ENCODE peak calls at places on chromosomes 12 and 14, in five cellular contexts. One of them, this sample, is unnamed.

GRCh38 chr12:6067152-6067916 is 57.1 kb downstream of the VWF start:
- DNase-seq in pancreas: no peak
- DNase-seq in thoracic aorta: no peak
- DNase-seq in Karpas-422: no peak
- DNase-seq in foreskin fibroblast: no peak
- DNase-seq in this sample: no peak

GRCh38 chr12:130162267-130162666 is at the start of gene FZD10:
- DNase-seq in Karpas-422: no peak
- DNase-seq in pancreas: peak
- DNase-seq in foreskin fibroblast: no peak
- DNase-seq in thoracic aorta: no peak
- DNase-seq in this sample: no peak

GRCh38 chr14:59619071-59619470 is 42.5 kb upstream of the CCDC175 start:
- DNase-seq in thoracic aorta: no peak
- DNase-seq in foreskin fibroblast: no peak
- DNase-seq in Karpas-422: no peak
- DNase-seq in pancreas: no peak
- DNase-seq in this sample: no peak

GRCh38 chr14:57182760-57183503 is 85.8 kb downstream of the EXOC5 start:
- DNase-seq in pancreas: no peak
- DNase-seq in thoracic aorta: no peak
- DNase-seq in foreskin fibroblast: no peak
- DNase-seq in Karpas-422: peak
- DNase-seq in this sample: no peak

GRCh38 chr14:102717211-102717610 is 60.0 kb upstream of the TRAF3 start:
- DNase-seq in Karpas-422: no peak
- DNase-seq in thoracic aorta: no peak
- DNase-seq in pancreas: no peak
- DNase-seq in foreskin fibroblast: no peak
- DNase-seq in this sample: no peak

GRCh38 chr12:62248873-62249272 is 11.3 kb upstream of the USP15 start:
- DNase-seq in thoracic aorta: no peak
- DNase-seq in foreskin fibroblast: no peak
- DNase-seq in pancreas: no peak
- DNase-seq in Karpas-422: no peak
- DNase-seq in this sample: no peak

GRCh38 chr14:83534995-83535394 is 1994.9 kb upstream of the FLRT2 start:
- DNase-seq in foreskin fibroblast: no peak
- DNase-seq in pancreas: no peak
- DNase-seq in thoracic aorta: no peak
- DNase-seq in Karpas-422: no peak
- DNase-seq in this sample: no peak

GRCh38 chr12:52849511-52849910 is 717 bp upstream of the KRT78 start:
- DNase-seq in pancreas: no peak
- DNase-seq in thoracic aorta: no peak
- DNase-seq in foreskin fibroblast: no peak
- DNase-seq in Karpas-422: no peak
- DNase-seq in this sample: no peak

GRCh38 chr14:59262717-59263469 is 74.4 kb downstream of the DAAM1 start:
- DNase-seq in pancreas: no peak
- DNase-seq in foreskin fibroblast: no peak
- DNase-seq in Karpas-422: no peak
- DNase-seq in thoracic aorta: no peak
- DNase-seq in this sample: no peak

DNA sequence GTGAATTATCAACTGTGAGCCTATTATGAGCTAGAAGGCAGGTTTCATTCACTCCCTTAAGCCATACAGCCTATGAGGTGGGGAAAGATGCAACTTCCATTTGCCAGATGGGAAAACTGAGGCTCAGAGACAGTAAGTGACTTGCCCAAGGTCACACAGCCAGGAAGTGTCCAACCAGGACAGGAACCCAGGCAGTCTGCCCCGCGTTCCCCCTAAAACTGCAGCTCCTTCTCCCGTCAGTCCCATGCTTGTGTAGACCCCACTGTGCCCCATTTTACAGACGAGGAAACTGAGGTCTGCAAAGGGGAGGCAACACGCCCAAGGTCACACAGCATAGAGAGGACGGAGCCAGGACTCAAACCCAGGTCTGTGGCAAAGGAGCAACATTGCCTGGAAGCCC is 50.6 kb downstream of the NCOR2 start:
- DNase-seq in pancreas: no peak
- DNase-seq in Karpas-422: no peak
- DNase-seq in foreskin fibroblast: no peak
- DNase-seq in thoracic aorta: no peak
- DNase-seq in this sample: no peak
- H3K4me3 ChIP-seq in pancreas: peak
- H3K4me3 ChIP-seq in Karpas-422: no peak
- H3K4me3 ChIP-seq in foreskin fibroblast: peak
- H3K4me3 ChIP-seq in thoracic aorta: peak
- H3K4me3 ChIP-seq in this sample: peak

DNA sequence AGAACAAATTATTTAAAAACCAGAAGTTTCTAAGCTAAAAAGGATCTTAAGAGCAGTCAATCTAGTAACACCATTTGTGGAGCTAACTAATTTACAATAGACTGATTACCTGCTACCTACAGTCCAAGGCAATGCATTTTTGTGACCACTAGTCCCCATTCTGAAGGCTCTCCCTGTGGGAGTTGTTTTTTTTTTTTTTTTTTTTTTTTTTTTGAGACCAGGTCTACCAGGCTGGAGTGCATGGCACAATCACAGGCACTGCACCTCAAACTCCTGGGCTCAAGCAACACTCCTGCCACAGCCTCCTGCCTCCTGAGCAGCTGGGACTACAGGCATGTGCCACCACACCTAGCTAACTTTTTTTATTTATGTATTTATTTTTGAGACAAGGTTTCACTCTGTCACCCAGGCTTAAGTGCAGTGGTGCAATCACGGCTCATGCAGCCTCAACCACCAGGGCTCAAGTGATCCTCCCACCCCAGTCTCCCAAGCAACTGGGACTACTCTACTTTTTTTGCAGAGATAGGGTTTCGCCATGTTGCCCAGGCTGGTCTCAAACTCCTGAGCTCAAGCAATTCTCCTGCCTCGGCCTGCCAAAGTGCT is 3.9 kb downstream of the GNPTAB start:
- DNase-seq in foreskin fibroblast: no peak
- DNase-seq in Karpas-422: no peak
- DNase-seq in pancreas: no peak
- DNase-seq in thoracic aorta: no peak
- DNase-seq in this sample: no peak
- H3K4me3 ChIP-seq in foreskin fibroblast: no peak
- H3K4me3 ChIP-seq in Karpas-422: no peak
- H3K4me3 ChIP-seq in pancreas: no peak
- H3K4me3 ChIP-seq in thoracic aorta: no peak
- H3K4me3 ChIP-seq in this sample: no peak

DNA sequence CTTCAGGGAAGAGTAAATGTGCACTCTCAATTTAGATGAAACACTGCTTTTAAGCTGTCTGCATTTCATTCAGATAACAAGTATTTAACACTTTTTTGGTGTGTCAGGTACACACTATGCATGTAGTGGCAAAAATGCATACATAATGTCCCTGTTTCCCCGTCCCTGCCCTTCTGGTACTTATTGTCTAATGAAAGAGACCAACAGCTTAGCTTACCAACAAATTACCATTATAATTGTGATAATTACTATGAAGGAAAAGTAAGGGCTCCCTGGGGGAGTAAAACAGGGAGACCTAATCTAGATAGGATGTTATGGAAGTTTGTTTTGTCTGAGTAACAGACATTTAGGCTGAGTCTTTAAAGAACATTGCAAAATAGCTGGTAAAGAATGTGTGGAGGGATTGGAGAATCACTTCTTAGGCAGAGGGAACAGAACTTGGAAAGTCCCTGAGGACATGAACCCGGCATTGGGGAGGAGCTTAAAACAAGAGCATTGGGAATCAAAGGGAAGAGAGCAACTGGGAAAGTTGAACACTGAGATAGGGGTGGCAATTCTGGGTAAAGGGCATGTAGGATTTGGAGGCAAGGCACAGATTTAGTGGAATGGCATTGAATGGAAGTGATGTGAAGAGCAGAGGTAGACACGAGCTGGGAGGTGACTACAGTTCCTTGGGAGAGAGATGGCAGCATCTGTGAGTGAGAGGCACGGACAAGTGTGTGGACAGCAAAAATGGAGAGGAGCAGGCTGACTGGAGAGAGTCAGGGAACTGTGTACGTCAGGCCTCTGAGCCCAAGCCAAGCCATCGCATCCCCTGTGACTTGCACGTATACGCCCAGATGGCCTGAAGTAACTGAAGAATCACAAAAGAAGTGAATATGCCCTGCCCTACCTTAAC is 181.6 kb downstream of the GRIP1 start:
- DNase-seq in foreskin fibroblast: no peak
- DNase-seq in thoracic aorta: no peak
- DNase-seq in pancreas: no peak
- DNase-seq in Karpas-422: no peak
- DNase-seq in this sample: no peak
- H3K4me3 ChIP-seq in foreskin fibroblast: no peak
- H3K4me3 ChIP-seq in thoracic aorta: no peak
- H3K4me3 ChIP-seq in pancreas: no peak
- H3K4me3 ChIP-seq in Karpas-422: no peak
- H3K4me3 ChIP-seq in this sample: no peak

DNA sequence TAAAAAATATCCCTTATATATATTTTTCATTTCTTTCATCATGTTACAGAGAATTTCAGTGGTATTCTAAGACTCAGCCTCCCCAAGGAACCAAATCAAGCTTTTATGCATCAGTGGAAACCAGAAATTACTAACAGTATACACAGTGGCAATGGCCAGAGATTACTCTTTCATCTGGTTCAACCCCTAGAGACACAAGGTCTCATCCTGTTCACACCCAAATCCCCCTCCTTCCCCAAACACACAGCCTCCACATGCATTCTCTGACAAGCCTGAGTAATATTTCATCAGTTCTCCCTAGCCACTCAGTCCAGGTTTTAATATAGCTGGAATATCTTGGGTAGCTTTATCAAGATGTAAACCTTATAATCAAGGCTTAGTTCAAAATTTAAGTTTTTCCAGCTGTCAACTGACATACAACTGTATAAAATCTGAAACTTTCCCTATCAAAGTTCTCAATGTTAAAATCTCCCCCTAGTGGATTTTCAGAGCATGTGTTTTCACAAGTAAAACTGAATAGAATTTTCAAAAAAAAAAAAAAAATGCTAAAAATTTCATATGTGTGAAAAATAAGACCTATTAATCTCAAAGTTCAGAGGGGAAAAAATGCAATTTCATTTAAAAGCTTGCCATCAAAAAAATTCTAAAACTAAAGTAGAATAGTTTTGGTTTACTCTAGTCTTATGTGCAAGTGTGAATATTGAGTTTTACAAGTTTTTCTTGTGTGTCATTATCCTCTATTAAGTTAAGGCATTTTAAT is 10.5 kb upstream of the SSTR1 start:
- DNase-seq in Karpas-422: peak
- DNase-seq in pancreas: no peak
- DNase-seq in foreskin fibroblast: no peak
- DNase-seq in thoracic aorta: no peak
- DNase-seq in this sample: no peak
- H3K4me3 ChIP-seq in Karpas-422: no peak
- H3K4me3 ChIP-seq in pancreas: no peak
- H3K4me3 ChIP-seq in foreskin fibroblast: no peak
- H3K4me3 ChIP-seq in thoracic aorta: no peak
- H3K4me3 ChIP-seq in this sample: no peak

GRCh38 chr14:75519826-75520692 is 2.2 kb upstream of the BATF start:
- DNase-seq in Karpas-422: no peak
- DNase-seq in foreskin fibroblast: peak
- DNase-seq in thoracic aorta: no peak
- DNase-seq in pancreas: no peak
- DNase-seq in this sample: no peak

GRCh38 chr14:75518625-75519024 is 3.6 kb upstream of the BATF start:
- DNase-seq in pancreas: no peak
- DNase-seq in thoracic aorta: no peak
- DNase-seq in Karpas-422: peak
- DNase-seq in foreskin fibroblast: no peak
- DNase-seq in this sample: no peak

GRCh38 chr14:75520852-75521251 is 1.4 kb upstream of the BATF start:
- DNase-seq in foreskin fibroblast: no peak
- DNase-seq in Karpas-422: no peak
- DNase-seq in pancreas: no peak
- DNase-seq in thoracic aorta: no peak
- DNase-seq in this sample: no peak

GRCh38 chr14:75521415-75522199 is 662 bp upstream of the BATF start:
- DNase-seq in foreskin fibroblast: no peak
- DNase-seq in pancreas: no peak
- DNase-seq in Karpas-422: no peak
- DNase-seq in thoracic aorta: no peak
- DNase-seq in this sample: no peak

GRCh38 chr14:75519394-75519793 is 2.9 kb upstream of the BATF start:
- DNase-seq in foreskin fibroblast: no peak
- DNase-seq in pancreas: no peak
- DNase-seq in Karpas-422: no peak
- DNase-seq in thoracic aorta: no peak
- DNase-seq in this sample: no peak
- H3K4me3 ChIP-seq in foreskin fibroblast: no peak
- H3K4me3 ChIP-seq in pancreas: no peak
- H3K4me3 ChIP-seq in Karpas-422: no peak
- H3K4me3 ChIP-seq in thoracic aorta: no peak
- H3K4me3 ChIP-seq in this sample: no peak

GRCh38 chr14:105091335-105092123 is 26.3 kb upstream of the GPR132 start:
- DNase-seq in Karpas-422: no peak
- DNase-seq in foreskin fibroblast: peak
- DNase-seq in pancreas: peak
- DNase-seq in thoracic aorta: peak
- DNase-seq in this sample: no peak

GRCh38 chr14:105093426-105094192 is 28.4 kb upstream of the GPR132 start:
- DNase-seq in foreskin fibroblast: peak
- DNase-seq in Karpas-422: peak
- DNase-seq in pancreas: peak
- DNase-seq in thoracic aorta: no peak
- DNase-seq in this sample: no peak

GRCh38 chr14:105090493-105091334 is 25.5 kb upstream of the GPR132 start:
- DNase-seq in thoracic aorta: no peak
- DNase-seq in Karpas-422: peak
- DNase-seq in foreskin fibroblast: peak
- DNase-seq in pancreas: peak
- DNase-seq in this sample: no peak

GRCh38 chr14:105092912-105093425 is 27.7 kb upstream of the GPR132 start:
- DNase-seq in thoracic aorta: no peak
- DNase-seq in Karpas-422: no peak
- DNase-seq in foreskin fibroblast: peak
- DNase-seq in pancreas: peak
- DNase-seq in this sample: no peak

DNA sequence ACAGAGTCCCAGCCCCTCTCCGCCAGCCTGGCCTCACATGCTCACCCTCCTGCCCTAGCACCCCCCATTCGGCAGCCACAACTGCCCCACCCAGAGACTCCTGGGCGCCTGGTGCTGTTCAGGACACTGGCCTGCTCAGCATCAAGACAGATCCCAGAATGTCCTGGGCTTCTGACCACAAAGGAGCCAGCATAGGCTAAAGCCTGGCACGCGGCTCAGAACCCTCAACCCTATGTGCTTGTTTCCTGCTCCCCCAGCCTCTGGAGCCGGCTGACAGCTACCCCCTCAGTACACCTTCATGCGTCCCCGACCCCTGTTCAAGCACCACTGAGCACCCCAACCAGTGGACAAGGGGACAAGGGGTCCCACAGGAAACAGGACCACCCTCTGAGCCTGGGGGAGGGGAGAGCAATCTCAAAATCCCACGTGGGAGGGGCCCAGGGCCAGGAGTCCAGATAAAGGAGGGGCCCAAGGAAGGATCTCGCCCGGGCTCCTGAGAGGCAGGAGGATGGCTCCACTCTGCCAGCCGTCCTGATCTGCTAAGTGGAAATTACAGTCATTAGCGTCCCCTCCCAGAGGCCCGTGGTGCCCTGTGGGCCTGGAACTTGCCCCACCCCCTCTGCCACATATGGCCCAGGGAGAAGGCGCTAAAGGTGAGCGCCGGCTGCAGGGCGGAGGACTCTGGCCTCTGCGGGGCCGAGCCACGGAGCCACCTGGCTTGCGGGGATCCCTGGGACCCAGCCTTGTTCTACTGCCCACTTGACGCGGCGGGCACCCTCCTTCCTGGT is 27.1 kb upstream of the GPR132 start:
- DNase-seq in Karpas-422: no peak
- DNase-seq in foreskin fibroblast: no peak
- DNase-seq in thoracic aorta: no peak
- DNase-seq in pancreas: peak
- DNase-seq in this sample: no peak
- H3K4me3 ChIP-seq in Karpas-422: no peak
- H3K4me3 ChIP-seq in foreskin fibroblast: peak
- H3K4me3 ChIP-seq in thoracic aorta: peak
- H3K4me3 ChIP-seq in pancreas: peak
- H3K4me3 ChIP-seq in this sample: peak